ENCODE peak calls at places on chromosomes 5 and 9, in ten cellular contexts. U is AG09319; H is WTC11; Q is PC-9; L is astrocyte of the spinal cord; S is fibroblast of the aortic adventitia; E is CD4-positive, alpha-beta T cell; O is AG04449; Z is foreskin keratinocyte; R is mucosa of descending colon. B is an unnamed sample.

GRCh38 chr5:140135127-140135526 is 9.4 kb downstream of the IGIP start:
- DNase-seq in R (no peak), U (no peak), L (no peak), Z (no peak), O (no peak), Q (no peak), E (no peak), H (no peak), S (no peak), B (no peak)

GRCh38 chr5:180235077-180235476 is 26.1 kb upstream of the RASGEF1C start:
- DNase-seq in U (no peak), S (no peak), Q (no peak), O (no peak), H (no peak), Z (no peak), R (no peak), L (no peak), E (no peak), B (no peak)

GRCh38 chr9:2732492-2732891 is 15.2 kb downstream of the KCNV2 start:
- DNase-seq in R (no peak), U (no peak), H (no peak), O (no peak), Z (no peak), E (no peak), Q (no peak), S (no peak), L (no peak), B (no peak)

GRCh38 chr9:92638621-92639101 is 31.3 kb downstream of the IPPK start:
- DNase-seq in L (no peak), H (no peak), R (no peak), U (no peak), E (no peak), Z (no peak), O (no peak), S (no peak), Q (no peak), B (no peak)

GRCh38 chr5:122965111-122965510 is 71.4 kb downstream of the PPIC start:
- DNase-seq in S (no peak), R (no peak), Q (no peak), O (no peak), E (no peak), U (no peak), Z (no peak), L (no peak), H (no peak), B (no peak)

GRCh38 chr5:98839469-98840383 is 66.3 kb downstream of the RGMB start:
- DNase-seq in H (peak; percentile 23), R (peak; percentile 35), S (peak; percentile 8), U (no peak), Q (no peak), E (no peak), L (no peak), Z (no peak), O (no peak), B (peak; percentile 37)

GRCh38 chr5:165928971-165929370 is 2362.5 kb upstream of the WWC1 start:
- DNase-seq in U (no peak), S (no peak), E (no peak), R (no peak), O (no peak), H (no peak), Q (no peak), Z (no peak), L (peak; percentile 68), B (no peak)

GRCh38 chr5:1887400-1888360 is 5.0 kb upstream of the IRX4 start:
- DNase-seq in S (no peak), Z (no peak), Q (no peak), E (no peak), L (no peak), O (no peak), R (no peak), H (no peak), U (no peak), B (no peak)

GRCh38 chr5:139635606-139636206 is 12.4 kb upstream of the CXXC5 start:
- DNase-seq in Z (peak; percentile 47), S (peak; percentile 99), O (no peak), L (peak; percentile 93), R (peak; percentile 81), H (peak; percentile 67), U (peak; percentile 93), Q (peak; percentile 81), E (no peak), B (no peak)

GRCh38 chr9:113712053-113712452 is 164.1 kb upstream of the ZNF618 start:
- DNase-seq in E (no peak), L (peak; percentile 55), Z (peak; percentile 25), S (peak; percentile 77), U (peak; percentile 27), R (no peak), O (no peak), H (no peak), Q (no peak), B (no peak)

GRCh38 chr5:115888027-115888426 is 46.3 kb downstream of the AP3S1 start:
- DNase-seq in O (no peak), Q (no peak), L (peak; percentile 30), R (no peak), S (peak; percentile 68), E (no peak), U (peak; percentile 11), H (no peak), Z (no peak), B (no peak)

DNA sequence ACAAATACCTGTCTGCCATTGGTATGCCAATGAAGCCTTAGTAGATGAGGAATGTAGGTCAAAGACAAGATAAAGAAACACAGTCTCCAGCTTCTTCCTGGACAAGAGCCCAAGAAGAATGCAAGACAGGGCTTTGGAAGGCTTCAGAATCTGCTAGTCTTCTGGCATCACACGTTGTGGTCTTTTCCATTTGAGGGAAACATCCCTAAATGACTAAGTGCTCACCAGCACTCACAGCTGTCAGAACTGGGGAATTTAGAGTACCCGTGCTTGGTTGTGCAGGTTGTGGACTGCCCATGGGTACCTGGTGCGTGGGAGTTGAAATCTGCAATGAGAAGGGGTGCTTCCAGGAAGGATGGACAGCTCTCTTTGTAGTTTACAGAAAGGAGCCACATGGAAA is 27.1 kb upstream of the NFIB start:
- DNase-seq in U (no peak), Z (no peak), E (no peak), O (no peak), S (no peak), R (no peak), H (no peak), L (no peak), Q (no peak), B (no peak)
- TF ChIP-seq CTCF in U (no peak), Z (no peak), E (no peak), O (no peak), S (no peak), R (no peak), H (no peak), L (no peak), Q (no peak), B (no peak)

DNA sequence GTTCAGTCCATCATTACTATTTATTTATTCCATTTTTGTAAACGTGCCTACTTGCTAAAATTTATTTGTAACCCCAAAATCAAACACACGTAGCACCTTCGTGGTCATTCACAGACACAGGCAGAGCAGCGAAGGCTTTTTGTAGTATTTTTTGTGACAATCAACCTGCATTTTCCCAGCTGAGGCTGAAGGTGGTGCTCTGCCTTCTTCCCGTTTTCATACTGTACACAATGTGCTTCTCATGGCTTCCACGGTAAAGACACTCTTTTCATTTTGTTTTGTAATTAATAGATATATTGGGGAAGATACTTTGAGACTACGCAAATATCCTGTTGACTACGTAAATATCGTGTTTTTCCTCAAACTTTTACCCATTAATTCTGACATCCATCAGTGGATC is 19.4 kb downstream of the DAP start:
- DNase-seq in H (no peak), S (no peak), Q (no peak), E (no peak), Z (no peak), L (no peak), R (no peak), O (no peak), U (no peak), B (no peak)
- TF ChIP-seq CTCF in H (no peak), S (no peak), Q (no peak), E (no peak), Z (peak; percentile 8), L (peak; percentile 16), R (no peak), O (no peak), U (no peak), B (no peak)

DNA sequence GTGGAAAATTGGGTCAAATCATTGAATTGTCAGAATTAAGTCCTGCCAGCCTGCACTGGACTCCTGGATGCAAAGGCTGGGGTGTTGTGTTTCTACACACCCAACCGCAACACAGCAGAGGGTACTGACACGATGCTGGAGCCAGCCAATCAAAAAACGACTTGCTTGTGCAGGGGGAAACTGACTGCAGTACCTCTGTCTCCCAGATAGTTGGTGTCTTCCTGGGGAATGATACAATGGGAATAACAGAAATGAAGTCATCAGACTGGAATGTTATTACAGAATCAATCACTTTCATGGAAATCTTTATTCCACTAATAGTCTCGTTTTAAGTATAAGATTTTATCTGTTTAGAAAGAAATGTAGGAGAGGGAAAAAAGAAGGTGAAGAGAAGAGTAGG is 330.3 kb downstream of the MLLT3 start:
- DNase-seq in U (no peak), H (no peak), Q (no peak), R (no peak), E (no peak), L (peak; percentile 42), S (peak; percentile 10), O (no peak), Z (peak; percentile 45), B (no peak)
- TF ChIP-seq CTCF in U (no peak), H (no peak), Q (no peak), R (no peak), E (no peak), L (peak; percentile 42), S (peak; percentile 14), O (peak; percentile 29), Z (peak; percentile 54), B (no peak)

GRCh38 chr9:69122086-69122390 is 52.0 kb upstream of the TJP2 start:
- DNase-seq in Q (peak; percentile 47), R (peak; percentile 79), U (no peak), H (peak; percentile 67), L (peak; percentile 77), S (peak; percentile 77), Z (peak; percentile 59), O (no peak), E (no peak), B (peak; percentile 71)

GRCh38 chr9:69120380-69121154 is 53.5 kb upstream of the TJP2 start:
- DNase-seq in U (no peak), Z (peak; percentile 81), H (peak; percentile 91), R (peak; percentile 92), S (no peak), O (no peak), L (no peak), E (no peak), Q (peak; percentile 96), B (peak; percentile 55)

GRCh38 chr9:69118656-69119055 is 55.4 kb upstream of the TJP2 start:
- DNase-seq in Q (no peak), O (no peak), Z (no peak), U (no peak), E (no peak), H (no peak), L (no peak), R (no peak), S (no peak), B (no peak)

GRCh38 chr9:69122391-69123141 is 51.5 kb upstream of the TJP2 start:
- DNase-seq in L (peak; percentile 84), H (no peak), S (peak; percentile 96), U (no peak), Q (peak; percentile 49), R (peak; percentile 63), Z (peak; percentile 77), O (peak; percentile 51), E (no peak), B (no peak)

GRCh38 chr9:69121155-69122085 is 52.7 kb upstream of the TJP2 start:
- DNase-seq in Q (peak; percentile 73), E (peak; percentile 21), U (no peak), O (no peak), Z (peak; percentile 23), S (peak; percentile 43), H (peak; percentile 69), L (peak; percentile 17), R (peak; percentile 81), B (peak; percentile 73)
- TF ChIP-seq CTCF in Q (no peak), E (no peak), U (no peak), O (no peak), Z (peak; percentile 35), S (peak; percentile 4), H (no peak), L (peak; percentile 11), R (no peak), B (no peak)